ENCODE peak calls at places on chromosomes 6 and 20, in eight cellular contexts. I, P, Y, H, E, M, U and K are unnamed samples.

GRCh38 chr20:7420345-7420744 is 519.9 kb downstream of the HAO1 start:
- DNase-seq in I (no peak), H (no peak), U (no peak), P (no peak), Y (no peak), E (no peak), M (no peak), K (no peak)

GRCh38 chr6:90468080-90468479 is 118.8 kb downstream of the MAP3K7 start:
- DNase-seq in M (no peak), Y (no peak), H (no peak), I (no peak), E (peak; percentile 85), U (no peak), P (no peak), K (no peak)

GRCh38 chr6:148984516-148985056 is 237.8 kb downstream of the UST start:
- DNase-seq in M (no peak), E (no peak), P (no peak), I (no peak), H (no peak), U (no peak), Y (no peak), K (no peak)

GRCh38 chr6:30544666-30545272 is 11.5 kb downstream of the GNL1 start:
- DNase-seq in M (no peak), E (peak; percentile 70), P (peak; percentile 71), U (peak; percentile 45), Y (no peak), I (no peak), H (no peak), K (peak; percentile 74)

GRCh38 chr6:112144145-112144926 is 56.9 kb downstream of the FAM229B start:
- DNase-seq in E (no peak), U (no peak), Y (no peak), P (peak; percentile 56), H (no peak), I (no peak), M (no peak), K (no peak)

GRCh38 chr6:56570434-56571359 is 72.0 kb downstream of the DST start:
- DNase-seq in P (peak; percentile 31), Y (no peak), I (no peak), H (no peak), M (no peak), U (no peak), E (peak; percentile 43), K (peak; percentile 50)

GRCh38 chr6:74946961-74947360 is 258.9 kb downstream of the COL12A1 start:
- DNase-seq in I (peak; percentile 32), M (no peak), U (peak; percentile 18), Y (no peak), H (no peak), P (peak; percentile 43), E (peak; percentile 77), K (no peak)

GRCh38 chr6:113050010-113050893 is 703.1 kb downstream of the RFPL4B start:
- DNase-seq in I (no peak), M (no peak), Y (no peak), H (no peak), E (peak; percentile 47), U (peak; percentile 28), P (no peak), K (no peak)

GRCh38 chr20:36470482-36471062 is 70.7 kb upstream of the MYL9 start:
- DNase-seq in Y (no peak), P (no peak), M (no peak), H (no peak), U (no peak), I (no peak), E (no peak), K (no peak)

GRCh38 chr6:68716605-68717004 is 81.5 kb downstream of the ADGRB3 start:
- DNase-seq in H (no peak), E (no peak), I (no peak), M (no peak), U (no peak), Y (no peak), P (no peak), K (no peak)

GRCh38 chr6:112233864-112234263 is 20.5 kb downstream of the LAMA4 start:
- DNase-seq in P (peak; percentile 91), H (peak; percentile 66), Y (no peak), E (no peak), M (no peak), I (peak; percentile 38), U (no peak), K (no peak)

GRCh38 chr6:26159417-26160273 is 72.4 kb downstream of the HFE start:
- DNase-seq in I (no peak), U (no peak), M (no peak), P (peak; percentile 37), Y (no peak), H (no peak), E (no peak), K (peak; percentile 41)

GRCh38 chr6:170383466-170384075 is 77.0 kb downstream of the FAM120B start:
- DNase-seq in I (no peak), H (no peak), U (no peak), Y (no peak), P (no peak), M (no peak), E (peak; percentile 35), K (no peak)

GRCh38 chr20:309306-309840 is 12.0 kb downstream of the ZCCHC3 start:
- DNase-seq in M (no peak), P (peak; percentile 71), H (no peak), I (no peak), E (no peak), U (no peak), Y (no peak), K (no peak)

GRCh38 chr6:119283979-119284545 is 65.5 kb downstream of the MAN1A1 start:
- DNase-seq in M (no peak), Y (no peak), E (no peak), I (no peak), P (no peak), H (no peak), U (no peak), K (no peak)

GRCh38 chr6:107644513-107644912 is 154.6 kb downstream of the SOBP start:
- DNase-seq in U (no peak), H (no peak), I (no peak), Y (no peak), M (no peak), P (no peak), E (peak; percentile 57), K (no peak)

DNA sequence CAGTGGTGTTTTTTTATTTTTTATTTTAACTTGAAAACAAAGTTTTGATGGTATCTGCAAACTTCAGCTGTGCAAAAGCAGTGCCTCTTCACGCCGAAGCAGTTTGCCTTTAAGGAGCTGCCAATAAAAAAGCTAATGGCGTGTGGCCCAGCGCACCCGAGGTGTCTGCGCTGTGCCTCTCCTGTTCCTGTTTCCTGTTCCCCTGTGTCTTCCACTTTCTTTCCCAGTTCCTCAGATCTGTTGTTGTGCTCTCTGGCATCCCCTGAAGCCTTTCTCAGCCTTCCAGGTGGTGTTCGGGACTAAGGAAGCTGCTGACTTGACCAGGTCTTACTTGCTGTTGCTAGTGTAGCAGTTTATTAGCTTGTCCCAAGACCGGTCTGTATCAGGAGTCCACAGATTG is 178.5 kb downstream of the TMEM242 start:
- DNase-seq in P (peak; percentile 30), H (no peak), U (no peak), Y (no peak), M (no peak), I (no peak), E (no peak), K (no peak)
- H3K4me3 ChIP-seq in P (no peak overlapping the region), H (no peak overlapping the region), U (no peak overlapping the region), Y (no peak overlapping the region), M (no peak overlapping the region), I (no peak overlapping the region), E (no peak overlapping the region), K (no peak overlapping the region)

DNA sequence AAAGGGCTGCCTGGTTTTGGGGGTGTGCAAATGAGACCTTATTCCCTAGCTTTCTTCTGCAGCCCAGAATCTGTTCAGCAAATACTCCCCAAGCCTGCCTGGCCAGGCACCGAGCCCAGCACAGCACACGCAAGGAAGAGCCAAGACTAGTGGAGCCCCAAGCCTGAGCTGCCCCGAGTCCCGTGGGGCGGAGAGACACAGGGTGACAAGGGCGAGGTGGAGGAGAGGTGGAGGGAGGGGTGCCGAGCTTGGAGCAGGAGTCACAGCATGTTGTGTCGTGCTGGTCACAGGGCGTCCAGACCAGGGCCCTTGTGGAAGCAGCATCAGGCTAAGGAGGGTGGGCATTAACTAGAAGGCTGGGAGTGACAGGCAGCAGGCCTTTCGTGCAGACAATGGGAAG is 391.6 kb downstream of the TAF4 start:
- DNase-seq in P (no peak), H (no peak), Y (no peak), U (no peak), E (no peak), M (no peak), I (no peak), K (no peak)
- TF ChIP-seq CTCF in P (no peak), H (no peak), Y (no peak), U (no peak), E (no peak), M (no peak), I (no peak), K (no peak)

DNA sequence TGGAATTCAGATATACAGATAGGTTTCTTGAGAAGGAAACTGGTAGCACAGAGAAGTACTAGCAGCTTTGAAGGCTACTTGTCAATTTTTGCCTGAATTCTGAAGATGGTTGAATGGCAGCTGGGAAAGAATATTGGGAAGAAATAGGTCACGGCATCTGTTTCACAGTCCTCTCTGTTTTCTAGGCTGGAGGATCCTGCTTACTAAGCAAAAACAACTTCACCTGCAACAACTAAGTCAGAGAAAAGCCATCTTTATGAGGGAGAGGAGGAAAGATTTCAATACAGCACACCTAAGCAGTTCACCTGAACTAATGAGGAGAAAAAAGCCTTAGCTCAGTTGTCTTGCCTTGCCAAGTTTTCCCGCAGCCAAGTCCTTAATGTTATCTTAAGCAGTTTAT is 975.5 kb upstream of the EPHA7 start:
- DNase-seq in H (no peak), Y (no peak), M (no peak), E (no peak), P (no peak), I (no peak), U (no peak), K (no peak)
- H3K4me3 ChIP-seq in H (no peak overlapping the region), Y (no peak overlapping the region), M (no peak overlapping the region), E (no peak overlapping the region), P (no peak overlapping the region), I (no peak overlapping the region), U (no peak overlapping the region), K (no peak overlapping the region)

DNA sequence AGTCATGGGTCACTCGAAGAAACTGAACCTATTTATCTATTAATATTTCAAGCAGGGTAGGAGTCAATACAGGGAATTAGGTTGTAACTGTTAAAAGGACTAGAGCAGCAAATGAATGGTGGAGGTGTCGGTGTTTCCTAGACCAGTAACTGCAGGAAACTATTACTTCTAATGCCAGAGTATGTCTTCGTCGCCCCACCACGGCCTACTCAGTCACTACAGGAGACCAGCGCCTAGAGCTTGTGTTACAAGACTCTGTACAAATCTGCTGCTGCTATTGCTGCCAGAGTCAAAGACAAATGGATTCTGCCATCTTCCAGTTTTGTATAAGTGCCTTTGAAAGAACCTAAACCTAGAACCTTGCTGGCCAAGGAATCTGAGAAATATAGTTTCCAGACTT is 343.9 kb downstream of the SOX4 start:
- DNase-seq in Y (no peak), H (no peak), I (no peak), P (no peak), U (no peak), M (no peak), E (no peak), K (no peak)
- TF ChIP-seq CTCF in Y (no peak), H (no peak), I (no peak), P (no peak), U (no peak), M (no peak), E (no peak), K (no peak)

GRCh38 chr6:88137915-88138314 is 28.2 kb downstream of the CNR1 start:
- DNase-seq in U (no peak), M (no peak), I (no peak), Y (no peak), P (no peak), E (no peak), H (no peak), K (no peak)
- H3K4me3 ChIP-seq in U (no peak overlapping the region), M (no peak overlapping the region), I (no peak overlapping the region), Y (no peak overlapping the region), P (no peak overlapping the region), E (no peak overlapping the region), H (no peak overlapping the region), K (no peak overlapping the region)

GRCh38 chr20:1334761-1335160 is 5.8 kb upstream of the SDCBP2 start:
- DNase-seq in P (peak; percentile 30), Y (no peak), H (no peak), I (no peak), M (no peak), U (no peak), E (peak; percentile 67), K (peak; percentile 65)
- TF ChIP-seq CTCF in P (peak; percentile 19), Y (no peak), H (no peak), I (no peak), M (no peak), U (no peak), E (peak; percentile 56), K (peak; percentile 45)